ENCODE peak calls at places on chromosomes 1 and 21, in ten cellular contexts. D is keratinocyte; F is small intestine; G is CD8-positive, alpha-beta T cell; Q is mammary epithelial cell; A is heart right ventricle; Y is Peyer's patch; S is neural progenitor cell; T is body of pancreas; I is kidney epithelial cell. W is an unnamed sample. For H3K27me3 and H3K36me3, the result is how much of the 10 kb centered on the place peaks cover.

GRCh38 chr1:155126494-155127104 is 1.1 kb upstream of the EFNA1 start:
- DNase-seq in Q (no peak), S (peak), I (no peak), F (peak), Y (no peak), A (peak), T (peak), G (peak), D (no peak), W (peak)

GRCh38 chr1:21564521-21565095 is 55.4 kb downstream of the ALPL start:
- DNase-seq in A (no peak), G (no peak), F (no peak), S (no peak), D (no peak), I (no peak), Y (no peak), Q (no peak), T (no peak), W (no peak)

GRCh38 chr1:215114154-215114933 is 31.8 kb downstream of the KCNK2 start:
- DNase-seq in A (no peak), S (no peak), Y (no peak), I (peak), F (no peak), T (no peak), Q (peak), D (peak), G (no peak), W (no peak)

GRCh38 chr21:28754127-28754611 is 238.5 kb downstream of the LTN1 start:
- DNase-seq in A (peak), Q (no peak), T (peak), G (no peak), Y (no peak), I (no peak), S (no peak), D (no peak), F (no peak), W (no peak)

GRCh38 chr1:18091660-18092446 is 15.7 kb upstream of the IGSF21 start:
- DNase-seq in G (no peak), S (no peak), Q (peak), D (no peak), F (no peak), Y (no peak), I (peak), A (no peak), T (no peak), W (no peak)

GRCh38 chr1:54153548-54154439 is 994 bp upstream of the CDCP2 start:
- DNase-seq in S (peak), Y (no peak), A (peak), I (peak), T (peak), F (peak), D (no peak), Q (peak), G (no peak), W (peak)

GRCh38 chr1:14599787-14600186 is 1.3 kb downstream of the KAZN start:
- DNase-seq in T (no peak), F (no peak), D (no peak), A (no peak), Y (no peak), I (no peak), Q (no peak), G (no peak), S (no peak), W (no peak)

GRCh38 chr1:50237081-50237480 is 128.4 kb downstream of the ELAVL4 start:
- DNase-seq in A (no peak), S (no peak), Y (no peak), F (no peak), D (no peak), T (no peak), G (no peak), Q (no peak), I (no peak), W (no peak)

GRCh38 chr1:114214016-114214415 is 60.3 kb upstream of the SYT6 start:
- DNase-seq in A (no peak), Q (no peak), G (no peak), S (no peak), T (no peak), Y (no peak), D (no peak), F (no peak), I (no peak), W (no peak)

GRCh38 chr1:16165548-16165947 is 9.7 kb upstream of the EPHA2 start:
- DNase-seq in S (no peak), Y (no peak), A (no peak), D (no peak), Q (no peak), F (no peak), I (no peak), T (no peak), G (no peak), W (no peak)

GRCh38 chr1:182587087-182587486 is 2.0 kb downstream of the RNASEL start:
- DNase-seq in I (no peak), D (no peak), T (no peak), S (no peak), Y (no peak), A (no peak), G (no peak), Q (no peak), F (no peak), W (no peak)

GRCh38 chr1:93673159-93673657 is 8.4 kb downstream of the BCAR3 start:
- DNase-seq in Q (no peak), G (no peak), A (no peak), F (peak), T (no peak), D (no peak), S (no peak), Y (no peak), I (no peak), W (no peak)

GRCh38 chr1:111801071-111801850 is 45.6 kb downstream of the DDX20 start:
- DNase-seq in T (peak), G (no peak), D (no peak), I (no peak), Y (no peak), S (peak), A (peak), F (no peak), Q (no peak), W (no peak)

GRCh38 chr1:226633541-226634155 is 85.1 kb downstream of the STUM start:
- DNase-seq in Y (peak), A (no peak), I (no peak), F (no peak), T (no peak), Q (no peak), G (no peak), S (no peak), D (no peak), W (no peak)

GRCh38 chr1:215076312-215076711 is 6.2 kb upstream of the KCNK2 start:
- DNase-seq in S (peak), I (no peak), T (no peak), Y (no peak), D (peak), A (no peak), F (peak), Q (peak), G (no peak), W (no peak)

GRCh38 chr1:151733126-151733525 is 11.8 kb downstream of the RIIAD1 start:
- DNase-seq in I (no peak), F (no peak), T (no peak), Q (no peak), D (no peak), G (no peak), A (no peak), S (no peak), Y (no peak), W (no peak)

GRCh38 chr1:221663321-221663720 is 78.6 kb downstream of the DUSP10 start:
- DNase-seq in I (peak), T (no peak), A (no peak), F (no peak), Y (no peak), D (no peak), Q (peak), G (no peak), S (no peak), W (no peak)

GRCh38 chr1:19179597-19180271 is 30.3 kb downstream of the UBR4 start:
- DNase-seq in T (peak), Q (no peak), A (no peak), D (no peak), S (peak), G (peak), I (no peak), Y (no peak), F (peak), W (no peak)

GRCh38 chr1:6785721-6786505 is 659 bp downstream of the CAMTA1 start:
- DNase-seq in I (no peak), D (no peak), A (peak), Y (peak), Q (peak), T (peak), F (no peak), G (peak), S (peak), W (no peak)

GRCh38 chr1:24635195-24635843 is 7.8 kb upstream of the SRRM1 start:
- DNase-seq in Q (peak), I (peak), A (no peak), F (peak), S (peak), G (no peak), D (no peak), T (peak), Y (no peak), W (no peak)

GRCh38 chr1:14945132-14946010 is 208.2 kb upstream of the TMEM51 start:
- DNase-seq in T (peak), Y (no peak), Q (peak), D (no peak), I (no peak), G (no peak), S (peak), F (no peak), A (peak), W (peak)

GRCh38 chr1:50430010-50430405 is 6.8 kb upstream of the DMRTA2 start:
- DNase-seq in F (no peak), Q (peak), Y (no peak), A (no peak), S (no peak), G (no peak), I (no peak), D (no peak), T (no peak), W (no peak)

GRCh38 chr1:25828491-25828890 is 8.7 kb downstream of the MTFR1L start:
- DNase-seq in Q (no peak), A (no peak), S (no peak), T (no peak), G (no peak), F (no peak), D (no peak), I (no peak), Y (no peak), W (no peak)

GRCh38 chr1:147169171-147169570 is 3.1 kb downstream of the PRKAB2 start:
- DNase-seq in A (no peak), G (no peak), D (no peak), T (no peak), Y (no peak), I (no peak), S (no peak), Q (no peak), F (no peak), W (no peak)

GRCh38 chr1:82110366-82111254 is 309.9 kb downstream of the ADGRL2 start:
- DNase-seq in F (no peak), Y (no peak), G (no peak), S (no peak), T (no peak), D (no peak), I (no peak), Q (no peak), A (no peak), W (no peak)

DNA sequence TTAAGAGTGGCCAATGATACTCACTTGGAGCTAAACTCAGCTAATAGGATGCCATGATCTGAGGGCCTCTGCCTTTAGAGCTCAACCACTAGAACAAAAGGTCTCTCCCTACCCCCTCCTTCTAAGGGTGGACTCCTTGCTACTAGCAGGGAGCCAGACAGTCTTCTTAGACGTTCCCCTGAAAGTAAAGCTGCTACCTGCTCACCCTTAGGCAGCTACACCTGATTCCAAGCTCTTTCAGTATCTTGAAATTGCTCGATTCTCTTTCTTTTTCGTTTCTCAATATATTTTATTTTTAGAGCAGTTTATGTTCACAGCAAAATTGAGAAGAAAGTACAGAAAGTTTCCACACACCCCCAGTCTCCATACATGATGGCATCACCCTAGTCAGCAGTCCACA is 112.6 kb upstream of the KCNJ15 start:
- DNase-seq in G (no peak), I (no peak), D (no peak), Q (no peak), F (no peak), Y (no peak), T (no peak), S (no peak), A (no peak), W (no peak)
- H3K27me3 ChIP-seq in G (under half), I (under half), D (under half), Q (under half), F (under half), Y (under half), T (under half), S (under half), A (under half), W (under half)

GRCh38 chr1:58197811-58198210 is 348.7 kb downstream of the OMA1 start:
- DNase-seq in A (no peak), F (no peak), G (no peak), Q (no peak), I (no peak), T (no peak), S (no peak), D (no peak), Y (no peak), W (no peak)

GRCh38 chr1:58206749-58207148 is 339.8 kb downstream of the OMA1 start:
- DNase-seq in F (no peak), Q (peak), A (no peak), D (no peak), S (no peak), I (no peak), G (no peak), Y (no peak), T (no peak), W (no peak)

GRCh38 chr1:58200437-58200836 is 346.1 kb downstream of the OMA1 start:
- DNase-seq in I (no peak), T (no peak), Y (no peak), A (no peak), F (no peak), G (no peak), D (no peak), Q (no peak), S (no peak), W (no peak)

GRCh38 chr1:58204284-58204683 is 342.2 kb downstream of the OMA1 start:
- DNase-seq in S (peak), Q (no peak), F (no peak), D (no peak), T (no peak), A (no peak), I (no peak), Y (no peak), G (no peak), W (no peak)

GRCh38 chr1:58201492-58202106 is 344.9 kb downstream of the OMA1 start:
- DNase-seq in T (no peak), F (no peak), Q (no peak), S (no peak), I (no peak), D (no peak), Y (no peak), A (no peak), G (no peak), W (no peak)
- H3K36me3 ChIP-seq in T (under half), F (under half), Q (under half), S (under half), I (under half), D (under half), Y (under half), A (under half), G (under half), W (under half)

GRCh38 chr1:159860456-159860855 is 2.0 kb downstream of the VSIG8 start:
- DNase-seq in F (no peak), Q (no peak), I (no peak), T (no peak), G (no peak), D (no peak), A (no peak), S (no peak), Y (no peak), W (no peak)
- H3K27me3 ChIP-seq in F (under half), Q (under half), I (under half), T (under half), G (under half), D (under half), A (under half), S (under half), Y (under half), W (under half)

GRCh38 chr21:33289199-33289819 is 23.1 kb downstream of the IL10RB start:
- DNase-seq in D (no peak), T (no peak), F (no peak), S (no peak), Y (no peak), A (no peak), I (no peak), Q (peak), G (no peak), W (no peak)

GRCh38 chr21:33292724-33293123 is 26.6 kb downstream of the IL10RB start:
- DNase-seq in F (no peak), A (no peak), T (no peak), G (no peak), S (no peak), I (no peak), D (no peak), Q (no peak), Y (no peak), W (no peak)

GRCh38 chr21:33291686-33292085 is 25.5 kb downstream of the IL10RB start:
- DNase-seq in G (no peak), Y (no peak), T (no peak), Q (no peak), A (no peak), D (no peak), S (no peak), F (no peak), I (no peak), W (no peak)

GRCh38 chr21:33293136-33293535 is 27.0 kb downstream of the IL10RB start:
- DNase-seq in T (no peak), Q (no peak), F (no peak), I (no peak), G (no peak), S (no peak), A (no peak), Y (no peak), D (no peak), W (no peak)

GRCh38 chr21:33290441-33290840 is 24.3 kb downstream of the IL10RB start:
- DNase-seq in D (no peak), A (no peak), T (no peak), S (no peak), F (peak), G (no peak), I (no peak), Y (no peak), Q (no peak), W (no peak)
- H3K36me3 ChIP-seq in D (under half), A (under half), T (under half), S (under half), F (under half), G (under half), I (under half), Y (half or more), Q (under half), W (under half)

GRCh38 chr1:47231314-47232186 is 475 bp downstream of the TAL1 start:
- DNase-seq in T (peak), G (no peak), Q (peak), S (peak), D (no peak), A (peak), Y (no peak), I (no peak), F (peak), W (no peak)

GRCh38 chr1:47229884-47230691 is 1.9 kb downstream of the TAL1 start:
- DNase-seq in D (no peak), G (no peak), T (no peak), Q (no peak), S (peak), I (no peak), F (no peak), Y (no peak), A (no peak), W (no peak)

GRCh38 chr1:47229031-47229831 is 2.8 kb downstream of the TAL1 start:
- DNase-seq in S (peak), T (no peak), G (no peak), D (no peak), F (no peak), A (no peak), Q (no peak), Y (no peak), I (no peak), W (no peak)

GRCh38 chr1:47232187-47232874 is at the start of gene TAL1:
- DNase-seq in Y (no peak), A (peak), S (peak), F (no peak), Q (no peak), G (no peak), I (no peak), T (no peak), D (no peak), W (no peak)

DNA sequence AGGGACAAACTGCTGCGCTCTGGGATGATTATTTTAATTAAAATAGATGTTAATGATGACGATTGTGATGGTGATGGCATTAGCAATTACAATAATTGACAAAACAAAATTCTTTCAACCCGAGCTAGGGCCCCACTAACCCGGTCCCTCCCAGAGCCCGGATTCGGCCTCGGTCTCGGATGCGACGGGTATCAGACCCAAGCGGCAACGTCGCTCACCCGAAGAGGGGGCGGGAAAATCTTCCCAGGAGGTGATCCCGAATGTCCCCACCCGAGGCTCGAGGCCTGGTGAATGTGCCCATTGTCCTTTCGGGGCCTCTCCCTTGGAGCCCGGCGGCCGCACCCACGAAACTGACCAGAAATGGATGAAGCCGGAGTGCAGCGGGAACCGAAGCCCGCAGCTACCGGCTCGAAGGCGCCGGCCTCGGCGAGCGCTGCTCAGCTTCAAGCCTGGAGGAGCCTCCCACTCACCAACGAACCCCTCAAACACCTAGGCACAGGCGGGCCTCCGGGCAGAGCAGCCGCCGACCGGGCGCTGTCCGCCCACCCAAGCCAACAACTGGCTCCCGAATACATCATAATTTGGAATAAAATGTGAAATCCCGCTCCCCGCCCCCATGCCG is 1.2 kb downstream of the TAL1 start:
- DNase-seq in D (no peak), S (peak), Y (no peak), A (peak), G (no peak), T (no peak), Q (no peak), F (no peak), I (no peak), W (no peak)
- H3K27me3 ChIP-seq in D (half or more), S (half or more), Y (under half), A (half or more), G (half or more), T (under half), Q (half or more), F (half or more), I (half or more), W (under half)

GRCh38 chr1:68128157-68128556 is 77.7 kb upstream of the DIRAS3 start:
- DNase-seq in I (peak), Y (no peak), A (no peak), F (no peak), S (no peak), Q (peak), D (no peak), T (no peak), G (no peak), W (no peak)

GRCh38 chr1:68131261-68131660 is 80.8 kb upstream of the DIRAS3 start:
- DNase-seq in Y (no peak), F (no peak), G (no peak), A (no peak), Q (no peak), I (no peak), D (no peak), T (no peak), S (no peak), W (no peak)

GRCh38 chr1:68132426-68133130 is 82.2 kb upstream of the DIRAS3 start:
- DNase-seq in Y (no peak), A (no peak), G (no peak), T (no peak), F (no peak), Q (no peak), I (no peak), S (no peak), D (no peak), W (no peak)

DNA sequence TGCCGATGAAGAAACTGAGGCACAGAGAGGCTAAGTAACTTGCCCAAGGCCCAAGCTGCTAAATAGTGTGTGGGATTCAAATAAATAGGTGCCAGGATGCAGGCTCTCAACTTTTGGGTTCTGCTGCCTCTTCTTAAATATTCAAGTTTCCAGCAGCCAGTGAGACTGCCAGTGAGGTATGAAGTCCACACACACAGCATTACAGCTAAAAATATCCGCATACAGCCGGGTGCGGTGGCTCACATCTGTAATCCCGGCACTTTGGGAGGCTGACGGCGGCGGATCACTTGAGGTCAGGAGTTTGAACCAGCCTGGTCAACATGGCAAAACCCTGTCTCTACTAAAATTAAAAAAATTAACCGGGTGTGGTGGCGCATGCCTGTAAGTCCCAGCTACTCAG is 78.4 kb upstream of the DIRAS3 start:
- DNase-seq in Y (no peak), D (no peak), A (peak), I (no peak), G (no peak), T (no peak), Q (no peak), F (no peak), S (no peak), W (no peak)
- H3K36me3 ChIP-seq in Y (under half), D (under half), A (half or more), I (under half), G (under half), T (under half), Q (under half), F (under half), S (under half), W (under half)

W was measured in lung.